ENCODE peak calls at places on chromosomes 13 and 19, in four cellular contexts. U is CD8-positive, alpha-beta T cell; G is heart left ventricle; Y is SJCRH30. T is an unnamed sample. For H3K4me1 and H3K36me3, the result is how much of the 10 kb centered on the place peaks cover.

GRCh38 chr13:90003566-90003965 is 1343.9 kb upstream of the MIR17HG start:
- DNase-seq in U (no peak), G (no peak), Y (no peak), T (no peak)

GRCh38 chr19:28940751-28941500 is 272.0 kb downstream of the UQCRFS1 start:
- DNase-seq in U (no peak), G (no peak), Y (no peak), T (no peak)

GRCh38 chr13:98977568-98978270 is at the start of gene DOCK9:
- DNase-seq in U (no peak), G (peak), Y (peak), T (no peak)

GRCh38 chr13:67462098-67462497 is 232.0 kb upstream of the PCDH9 start:
- DNase-seq in U (no peak), G (no peak), Y (no peak), T (no peak)

GRCh38 chr13:89627991-89628390 is 1719.5 kb upstream of the MIR17HG start:
- DNase-seq in U (no peak), G (no peak), Y (no peak), T (no peak)

GRCh38 chr19:27846944-27847343 is 1366.0 kb downstream of the UQCRFS1 start:
- DNase-seq in U (no peak), G (no peak), Y (no peak), T (no peak)

GRCh38 chr13:99431927-99432636 is 69.2 kb upstream of the TM9SF2 start:
- DNase-seq in U (peak), G (no peak), Y (no peak), T (no peak)

GRCh38 chr13:40362502-40362901 is 303.9 kb downstream of the FOXO1 start:
- DNase-seq in U (no peak), G (no peak), Y (no peak), T (no peak)

GRCh38 chr13:27053902-27054595 is 117.6 kb downstream of the USP12 start:
- DNase-seq in U (no peak), G (no peak), Y (no peak), T (no peak)

GRCh38 chr19:37594982-37595382 is 306 bp downstream of the ZNF540 start:
- DNase-seq in U (peak), G (peak), Y (no peak), T (no peak)

GRCh38 chr19:19406878-19407639 is 1.6 kb downstream of the GATAD2A start:
- DNase-seq in U (peak), G (peak), Y (peak), T (peak)

GRCh38 chr13:46596501-46596900 is 43.5 kb downstream of the LRCH1 start:
- DNase-seq in U (no peak), G (no peak), Y (no peak), T (no peak)

GRCh38 chr19:47230122-47230920 is 678 bp downstream of the BBC3 start:
- DNase-seq in U (peak), G (peak), Y (peak), T (peak)

GRCh38 chr13:26254583-26255102 is 714 bp downstream of the CDK8 start:
- DNase-seq in U (peak), G (peak), Y (peak), T (peak)

DNA sequence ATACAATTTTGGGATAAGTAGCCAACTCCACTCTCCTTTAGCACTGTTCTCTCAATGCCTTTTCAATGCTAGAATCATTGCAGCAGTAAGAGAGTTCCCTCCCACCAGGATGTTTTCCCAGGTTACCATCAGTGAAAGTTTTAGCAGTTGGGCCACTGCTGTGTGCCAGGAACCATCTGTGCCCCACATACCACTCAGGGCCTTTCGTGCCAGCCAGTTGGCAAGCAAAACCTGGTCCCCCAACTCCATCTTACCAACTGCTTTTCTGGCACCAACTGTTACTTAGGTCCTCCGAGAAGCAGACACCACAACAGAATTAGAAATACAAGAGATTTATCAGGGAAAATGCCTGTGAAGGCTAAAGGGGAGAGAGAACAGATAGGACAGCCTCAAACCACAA is 533.4 kb upstream of the NBEA start:
- DNase-seq in U (no peak), G (no peak), Y (no peak), T (no peak)
- H3K4me3 ChIP-seq in U (no peak), G (no peak), Y (no peak), T (no peak)

GRCh38 chr13:33751151-33751550 is 66.8 kb upstream of the RFC3 start:
- DNase-seq in U (no peak), G (no peak), Y (no peak), T (no peak)

GRCh38 chr13:33743438-33744368 is 74.2 kb upstream of the RFC3 start:
- DNase-seq in U (no peak), G (no peak), Y (no peak), T (no peak)

GRCh38 chr13:33745370-33746324 is 72.3 kb upstream of the RFC3 start:
- DNase-seq in U (no peak), G (no peak), Y (no peak), T (no peak)

GRCh38 chr13:33744589-33745369 is 73.2 kb upstream of the RFC3 start:
- DNase-seq in U (no peak), G (no peak), Y (peak), T (no peak)

DNA sequence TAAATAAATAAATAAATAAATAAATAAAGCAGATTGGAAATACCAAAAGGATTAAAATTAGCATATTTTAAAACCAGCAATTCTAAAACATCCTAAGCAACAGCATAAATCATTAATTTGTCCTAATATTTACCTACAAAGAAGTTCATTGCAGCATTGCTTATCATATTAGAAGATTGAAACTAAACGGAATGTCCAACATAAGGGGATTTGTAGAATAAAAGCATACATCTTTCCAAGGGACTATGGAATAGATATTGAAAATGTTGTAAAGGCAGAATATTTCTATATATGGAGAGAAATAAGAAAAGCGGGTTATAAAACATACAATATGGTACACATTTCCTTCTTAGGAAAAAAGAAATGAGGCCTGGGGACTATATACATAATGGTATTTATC is 71.1 kb upstream of the RFC3 start:
- DNase-seq in U (no peak), G (no peak), Y (no peak), T (no peak)
- H3K4me1 ChIP-seq in U (under half), G (under half), Y (under half), T (under half)

GRCh38 chr19:802888-803561 is 5.8 kb downstream of the PTBP1 start:
- DNase-seq in U (no peak), G (no peak), Y (no peak), T (no peak)

GRCh38 chr19:805161-805561 is 7.9 kb downstream of the PTBP1 start:
- DNase-seq in U (no peak), G (no peak), Y (no peak), T (no peak)

GRCh38 chr19:802497-802887 is 5.2 kb downstream of the PTBP1 start:
- DNase-seq in U (no peak), G (no peak), Y (no peak), T (no peak)

GRCh38 chr19:804419-805160 is 7.3 kb downstream of the PTBP1 start:
- DNase-seq in U (no peak), G (no peak), Y (no peak), T (no peak)

DNA sequence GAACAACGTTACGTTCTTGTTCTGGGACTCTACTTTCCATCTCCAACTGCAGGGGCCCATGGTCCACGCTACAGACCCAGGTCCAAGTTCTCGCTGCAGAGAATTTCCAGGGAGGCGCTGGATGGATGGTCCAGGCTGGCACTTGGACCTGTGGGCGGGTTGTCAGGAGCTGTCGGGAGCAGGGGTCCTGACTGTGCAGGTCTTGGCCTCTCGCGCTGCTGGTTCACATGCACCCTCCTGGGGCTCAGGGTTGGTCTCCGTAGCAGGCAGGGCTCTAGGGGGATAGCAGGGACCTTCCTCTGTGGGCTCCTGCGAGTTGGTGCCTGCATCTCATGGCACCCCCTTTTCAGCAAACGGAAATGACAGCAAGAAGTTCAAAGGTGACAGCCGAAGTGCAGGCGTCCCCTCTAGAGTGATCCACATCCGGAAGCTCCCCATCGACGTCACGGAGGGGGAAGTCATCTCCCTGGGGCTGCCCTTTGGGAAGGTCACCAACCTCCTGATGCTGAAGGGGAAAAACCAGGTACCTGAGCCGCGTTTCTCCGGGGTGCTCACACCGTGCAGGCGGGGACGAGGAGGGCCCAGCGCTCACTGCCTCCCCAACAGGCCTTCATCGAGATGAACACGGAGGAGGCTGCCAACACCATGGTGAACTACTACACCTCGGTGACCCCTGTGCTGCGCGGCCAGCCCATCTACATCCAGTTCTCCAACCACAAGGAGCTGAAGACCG is 6.6 kb downstream of the PTBP1 start:
- DNase-seq in U (no peak), G (no peak), Y (no peak), T (no peak)
- H3K36me3 ChIP-seq in U (under half), G (half or more), Y (half or more), T (half or more)

DNA sequence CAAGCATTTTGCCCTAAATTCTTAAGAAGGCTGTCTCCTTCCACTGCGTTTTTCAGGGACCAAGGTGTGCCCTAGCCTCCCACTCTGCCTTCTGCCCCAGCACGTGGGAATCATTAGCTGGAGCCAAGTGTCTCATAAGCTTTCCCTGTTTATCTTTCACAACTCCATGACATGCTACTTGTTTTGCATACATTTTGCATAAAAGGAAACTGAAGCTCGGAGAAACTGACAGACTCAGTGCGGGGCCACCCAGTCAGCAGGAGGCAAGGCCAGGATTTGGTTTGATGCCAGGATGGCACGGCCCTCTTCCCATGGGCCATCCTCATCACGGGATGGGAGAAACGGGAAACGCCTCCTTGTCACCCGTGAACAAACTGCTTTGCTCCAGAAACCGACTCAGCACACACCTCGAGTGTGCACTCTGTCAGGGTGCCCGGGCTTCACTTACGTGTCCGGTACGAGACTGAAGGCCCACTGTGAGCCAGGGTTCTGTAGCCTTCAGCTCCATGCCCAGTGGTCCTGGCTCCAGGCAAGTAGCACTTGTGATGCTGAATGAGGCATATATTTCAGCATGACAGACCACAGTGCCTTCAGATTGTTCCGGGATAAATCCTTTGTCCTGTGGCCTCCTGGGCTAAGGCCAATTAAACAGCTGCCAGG is 9.6 kb downstream of the CEBPA start:
- DNase-seq in U (no peak), G (peak), Y (peak), T (no peak)
- H3K4me3 ChIP-seq in U (no peak), G (no peak), Y (peak), T (no peak)

GRCh38 chr19:41330476-41330875 is 20.5 kb downstream of the CCDC97 start:
- DNase-seq in U (no peak), G (no peak), Y (no peak), T (no peak)

GRCh38 chr19:41327076-41327475 is 17.1 kb downstream of the CCDC97 start:
- DNase-seq in U (peak), G (no peak), Y (no peak), T (no peak)

GRCh38 chr19:41328157-41328817 is 18.3 kb downstream of the CCDC97 start:
- DNase-seq in U (no peak), G (no peak), Y (no peak), T (no peak)

GRCh38 chr19:41327499-41328156 is 17.7 kb downstream of the CCDC97 start:
- DNase-seq in U (peak), G (peak), Y (no peak), T (peak)

DNA sequence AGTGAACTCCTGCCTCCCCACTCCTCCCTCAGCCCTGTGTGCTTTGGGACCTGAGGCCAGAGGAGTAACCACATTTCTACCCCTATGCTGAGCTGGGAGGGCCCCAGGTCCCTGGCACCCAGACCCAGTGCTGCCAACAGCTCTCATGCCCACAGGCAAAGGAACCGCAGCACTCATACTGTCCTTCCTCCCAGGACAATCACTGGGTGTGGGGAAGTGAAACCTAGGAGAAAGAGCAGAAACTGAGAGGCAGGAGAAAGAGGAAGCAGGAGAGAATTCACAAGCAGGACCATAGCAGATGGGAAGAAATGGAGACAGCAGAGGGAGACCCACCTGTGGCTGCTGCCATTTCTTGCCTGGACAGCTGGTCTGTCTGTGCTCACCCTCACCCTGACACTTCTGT is 18.8 kb downstream of the CCDC97 start:
- DNase-seq in U (no peak), G (no peak), Y (no peak), T (no peak)
- H3K4me1 ChIP-seq in U (half or more), G (under half), Y (under half), T (under half)

GRCh38 chr13:110652231-110652730 is 36.9 kb downstream of the NAXD start:
- DNase-seq in U (no peak), G (no peak), Y (no peak), T (no peak)
- H3K36me3 ChIP-seq in U (under half), G (under half), Y (under half), T (under half)

T was measured in BE2C.